ENCODE peak calls at places on chromosome 2, in five cellular contexts. I is NAMALWA; D is stimulated activated CD4-positive, alpha-beta T cell treated with anti-CD3 and anti-CD28 coated beads, Interleukin-4, amount 100 ng/mL, for 24 hours; Q is lower lobe of right lung; E is left ventricle myocardium superior. O is an unnamed sample.

GRCh38 chr2:144183744-144184143 is 336.2 kb downstream of the ZEB2 start:
- DNase-seq in I (peak), D (peak), Q (no peak), E (no peak), O (peak)

GRCh38 chr2:181715033-181715630 is 34.8 kb upstream of the NEUROD1 start:
- DNase-seq in I (peak), D (peak), Q (peak), E (peak), O (peak)

GRCh38 chr2:41963661-41964525 is 83.9 kb upstream of the PKDCC start:
- DNase-seq in I (no peak), D (no peak), Q (no peak), E (peak), O (no peak)

GRCh38 chr2:17148298-17149228 is 369.7 kb downstream of the RAD51AP2 start:
- DNase-seq in I (peak), D (no peak), Q (peak), E (no peak), O (no peak)

GRCh38 chr2:120831891-120832290 is 96.2 kb downstream of the GLI2 start:
- DNase-seq in I (no peak), D (no peak), Q (peak), E (peak), O (no peak)

GRCh38 chr2:227613272-227613660 is 1.4 kb downstream of the SCYGR3 start:
- DNase-seq in I (no peak), D (no peak), Q (peak), E (no peak), O (no peak)

GRCh38 chr2:219453691-219454131 is 19.1 kb downstream of the SPEG start:
- DNase-seq in I (no peak), D (no peak), Q (peak), E (peak), O (no peak)

GRCh38 chr2:65299246-65299645 is 71.6 kb downstream of the ACTR2 start:
- DNase-seq in I (no peak), D (peak), Q (no peak), E (no peak), O (peak)

GRCh38 chr2:237042101-237042500 is 43.6 kb upstream of the COPS8 start:
- DNase-seq in I (no peak), D (no peak), Q (no peak), E (no peak), O (no peak)

GRCh38 chr2:33121925-33122324 is 175.2 kb downstream of the LTBP1 start:
- DNase-seq in I (no peak), D (no peak), Q (no peak), E (no peak), O (no peak)

GRCh38 chr2:55152475-55153422 is 79.3 kb downstream of the CLHC1 start:
- DNase-seq in I (peak), D (no peak), Q (no peak), E (no peak), O (no peak)

GRCh38 chr2:30301551-30301950 is 70.2 kb downstream of the LBH start:
- DNase-seq in I (no peak), D (no peak), Q (no peak), E (no peak), O (no peak)

GRCh38 chr2:235976516-235976915 is 191.7 kb downstream of the GBX2 start:
- DNase-seq in I (no peak), D (no peak), Q (no peak), E (no peak), O (no peak)

GRCh38 chr2:137925599-137925998 is 38.7 kb upstream of the HNMT start:
- DNase-seq in I (no peak), D (no peak), Q (no peak), E (no peak), O (no peak)

GRCh38 chr2:42113427-42113826 is 55.7 kb upstream of the EML4 start:
- DNase-seq in I (no peak), D (no peak), Q (no peak), E (no peak), O (no peak)

GRCh38 chr2:172085460-172086159 is at the start of gene DLX1:
- DNase-seq in I (no peak), D (no peak), Q (no peak), E (no peak), O (no peak)

O was measured in activated CD4-positive, alpha-beta memory T cell treated with anti-CD3 and anti-CD28 coated beads for 36 hours.